ENCODE peak calls at places on chromosomes 4 and X, in five cellular contexts. T is activated CD8-positive, alpha-beta T cell treated with anti-CD3 and anti-CD28 coated beads, Interleukin-2, amount 10 ng/mL, durations not matched to agents 7 days and 5 days; E is psoas muscle; L is SK-N-SH treated with all-trans-retinoic acid at 6 μM for 48 hours; U is left cardiac atrium. O is an unnamed sample.

GRCh38 chrX:22818061-22818460 is 181.7 kb upstream of the DDX53 start:
- ATAC-seq in E (no peak), L (no peak), T (no peak), U (no peak), O (no peak)

GRCh38 chr4:94676910-94677309 is 80.8 kb upstream of the BMPR1B start:
- ATAC-seq in T (no peak), U (no peak), E (no peak), L (peak), O (peak)

GRCh38 chrX:136115124-136115908 is 32.0 kb upstream of the FHL1 start:
- ATAC-seq in T (no peak), U (no peak), E (no peak), L (no peak), O (no peak)

GRCh38 chr4:17690898-17691297 is 76.5 kb downstream of the MED28 start:
- ATAC-seq in E (no peak), L (no peak), U (no peak), T (no peak), O (peak)

GRCh38 chrX:134821370-134821769 is 163.1 kb upstream of the PLAC1 start:
- ATAC-seq in T (no peak), E (peak), U (no peak), L (no peak), O (no peak)

GRCh38 chr4:98568896-98569663 is 89.3 kb downstream of the TSPAN5 start:
- ATAC-seq in T (no peak), E (no peak), U (no peak), L (peak), O (no peak)

GRCh38 chr4:38050560-38051350 is 90.6 kb downstream of the PTTG2 start:
- ATAC-seq in T (no peak), U (peak), L (peak), E (peak), O (no peak)

GRCh38 chrX:54411732-54412131 is 28.5 kb upstream of the TSR2 start:
- ATAC-seq in U (no peak), T (no peak), E (no peak), L (no peak), O (no peak)

GRCh38 chr4:122010610-122011009 is 58.8 kb upstream of the TRPC3 start:
- ATAC-seq in E (no peak), L (no peak), T (no peak), U (no peak), O (no peak)

GRCh38 chrX:17375631-17376380 is 806 bp downstream of the NHS start:
- ATAC-seq in U (peak), L (peak), E (peak), T (no peak), O (no peak)

GRCh38 chrX:124098089-124098488 is 136.6 kb downstream of the STAG2 start:
- ATAC-seq in L (peak), E (peak), T (no peak), U (no peak), O (no peak)

GRCh38 chr4:99664703-99665102 is 7.1 kb upstream of the C4orf54 start:
- ATAC-seq in T (no peak), E (no peak), L (no peak), U (no peak), O (no peak)

GRCh38 chr4:128060130-128060619 is 937 bp upstream of the LARP1B start:
- ATAC-seq in E (no peak), U (no peak), L (no peak), T (no peak), O (no peak)

GRCh38 chr4:149980125-149980682 is 98.0 kb upstream of the DCLK2 start:
- ATAC-seq in E (no peak), L (no peak), U (no peak), T (no peak), O (no peak)

GRCh38 chrX:136065044-136065671 is 79.9 kb downstream of the SLC9A6 start:
- ATAC-seq in L (peak), E (peak), T (no peak), U (peak), O (no peak)

GRCh38 chrX:115058276-115058675 is 40.9 kb upstream of the IL13RA2 start:
- ATAC-seq in T (no peak), E (no peak), L (peak), U (peak), O (no peak)

GRCh38 chr4:186271279-186271678 is 5.3 kb downstream of the F11 start:
- ATAC-seq in L (no peak), E (no peak), T (no peak), U (no peak), O (no peak)

GRCh38 chr4:87018751-87019150 is 83.9 kb downstream of the AFF1 start:
- ATAC-seq in E (no peak), L (no peak), T (no peak), U (no peak), O (no peak)

GRCh38 chr4:121077496-121077895 is 5.2 kb upstream of the NDNF start:
- ATAC-seq in U (no peak), L (no peak), T (no peak), E (no peak), O (no peak)

GRCh38 chr4:158849681-158850080 is 80.9 kb downstream of the FNIP2 start:
- ATAC-seq in T (no peak), L (no peak), E (no peak), U (no peak), O (no peak)

GRCh38 chr4:120736312-120736711 is 186.2 kb downstream of the PRDM5 start:
- ATAC-seq in L (no peak), E (no peak), T (no peak), U (no peak), O (no peak)

GRCh38 chrX:21305799-21306336 is 68.3 kb upstream of the CNKSR2 start:
- ATAC-seq in L (no peak), E (no peak), T (no peak), U (no peak), O (no peak)

GRCh38 chr4:8035371-8035780 is 95.7 kb upstream of the AFAP1 start:
- ATAC-seq in L (no peak), E (peak), U (no peak), T (peak), O (no peak)

O was measured in esophagus mucosa.